ENCODE peak calls at places on chromosomes 16 and 17, in nine cellular contexts. A is hepatocyte, N is fibroblast of pulmonary artery, V is small intestine, R is adrenal gland, P is HFF-Myc, W is brain microvascular endothelial cell, Q is A549, B is GM12878. I is an unnamed sample.

GRCh38 chr17:12536472-12536871 is 129.2 kb upstream of the MYOCD start:
- DNase-seq in V (no peak), P (no peak), N (no peak), W (no peak), Q (no peak), B (no peak), R (no peak), A (no peak), I (no peak)

GRCh38 chr16:68548947-68549346 is 9.9 kb downstream of the ZFP90 start:
- DNase-seq in Q (no peak), B (no peak), W (no peak), A (no peak), N (no peak), R (no peak), P (no peak), V (no peak), I (no peak)

GRCh38 chr16:11636172-11636721 is 32.0 kb upstream of the SNN start:
- DNase-seq in P (no peak), Q (no peak), A (peak), R (no peak), B (no peak), V (peak), W (no peak), N (no peak), I (no peak)

GRCh38 chr16:35134471-35134870 is 1675.1 kb downstream of the TP53TG3F start:
- DNase-seq in A (no peak), P (no peak), W (no peak), B (no peak), V (no peak), Q (no peak), N (no peak), R (no peak), I (no peak)

GRCh38 chr17:7632492-7632894 is 2.6 kb downstream of the SHBG start:
- DNase-seq in Q (peak), R (peak), B (no peak), V (no peak), P (no peak), W (no peak), A (no peak), N (peak), I (no peak)

GRCh38 chr16:67030221-67030962 is 1.4 kb downstream of the CBFB start:
- DNase-seq in B (no peak), N (no peak), Q (no peak), A (no peak), R (no peak), W (no peak), V (no peak), P (no peak), I (no peak)

GRCh38 chr16:14510939-14511797 is 118.9 kb downstream of the PARN start:
- DNase-seq in B (no peak), W (peak), N (peak), A (no peak), Q (peak), V (no peak), R (no peak), P (no peak), I (no peak)

GRCh38 chr16:66925322-66925840 is at the start of gene RRAD:
- DNase-seq in V (no peak), W (peak), Q (no peak), A (peak), P (no peak), R (peak), B (no peak), N (peak), I (no peak)

GRCh38 chr16:75192606-75193264 is 14.2 kb downstream of the CTRB2 start:
- DNase-seq in B (no peak), P (no peak), N (no peak), R (no peak), V (peak), A (no peak), Q (no peak), W (no peak), I (no peak)

GRCh38 chr16:24372824-24373223 is 116.7 kb downstream of the CACNG3 start:
- DNase-seq in V (no peak), N (no peak), A (no peak), Q (no peak), B (no peak), W (no peak), R (no peak), P (no peak), I (no peak)

GRCh38 chr17:19409509-19409908 is 1.5 kb upstream of the RNF112 start:
- DNase-seq in Q (no peak), V (no peak), P (no peak), N (no peak), A (peak), B (no peak), R (no peak), W (peak), I (no peak)

GRCh38 chr17:31550389-31551056 is 159.0 kb downstream of the RAB11FIP4 start:
- DNase-seq in N (no peak), B (no peak), R (peak), W (no peak), A (peak), P (no peak), V (no peak), Q (peak), I (no peak)

GRCh38 chr17:83125515-83126274 is 46.3 kb downstream of the METRNL start:
- DNase-seq in V (peak), W (no peak), A (no peak), R (no peak), P (no peak), Q (no peak), B (no peak), N (no peak), I (no peak)

GRCh38 chr17:45224671-45225050 is 3.0 kb downstream of the FMNL1 start:
- DNase-seq in V (no peak), B (no peak), R (no peak), N (no peak), A (no peak), Q (no peak), W (no peak), P (no peak), I (no peak)

GRCh38 chr16:8712589-8713361 is 38.4 kb downstream of the ABAT start:
- DNase-seq in B (no peak), N (no peak), V (no peak), R (no peak), P (no peak), A (peak), W (no peak), Q (no peak), I (no peak)

GRCh38 chr17:52648995-52649394 is 490.5 kb upstream of the CA10 start:
- DNase-seq in P (no peak), R (no peak), V (peak), N (no peak), Q (no peak), A (peak), B (no peak), W (no peak), I (no peak)

GRCh38 chr17:30378191-30378796 is 433 bp upstream of the CPD start:
- DNase-seq in A (peak), W (no peak), R (peak), V (no peak), B (no peak), Q (no peak), N (peak), P (no peak), I (no peak)

GRCh38 chr16:87308826-87309225 is 8.4 kb downstream of the C16orf95 start:
- DNase-seq in V (no peak), Q (no peak), A (no peak), B (no peak), N (no peak), W (no peak), R (no peak), P (no peak), I (no peak)

GRCh38 chr17:14306602-14307001 is 5.7 kb downstream of the HS3ST3B1 start:
- DNase-seq in V (no peak), B (no peak), Q (no peak), P (no peak), A (no peak), N (no peak), W (no peak), R (no peak), I (no peak)

GRCh38 chr17:68452724-68453290 is 4.5 kb downstream of the WIPI1 start:
- DNase-seq in P (no peak), B (no peak), A (no peak), W (no peak), R (no peak), N (no peak), Q (no peak), V (no peak), I (no peak)

GRCh38 chr16:82954224-82954929 is 327.6 kb downstream of the CDH13 start:
- DNase-seq in W (peak), P (no peak), A (no peak), Q (no peak), B (no peak), V (no peak), N (peak), R (no peak), I (no peak)

GRCh38 chr17:13725286-13725990 is 123.7 kb upstream of the HS3ST3A1 start:
- DNase-seq in Q (peak), P (peak), N (peak), A (peak), W (peak), R (no peak), B (no peak), V (no peak), I (no peak)

GRCh38 chr16:48526058-48526957 is 83.7 kb downstream of the N4BP1 start:
- DNase-seq in Q (peak), N (no peak), B (peak), A (peak), V (peak), P (no peak), W (no peak), R (no peak), I (peak)

GRCh38 chr17:67605259-67605912 is 112.3 kb upstream of the NOL11 start:
- DNase-seq in W (no peak), Q (no peak), V (no peak), P (no peak), A (no peak), B (no peak), R (peak), N (peak), I (no peak)

GRCh38 chr16:57372372-57373116 is at the start of gene CX3CL1:
- DNase-seq in V (peak), R (peak), A (peak), B (no peak), N (peak), W (peak), Q (no peak), P (no peak), I (no peak)

GRCh38 chr16:69839240-69839688 is 77.1 kb downstream of the WWP2 start:
- DNase-seq in V (peak), B (no peak), R (no peak), W (no peak), Q (no peak), A (no peak), P (no peak), N (no peak), I (no peak)

GRCh38 chr17:44374306-44375195 is 10.9 kb upstream of the FAM171A2 start:
- DNase-seq in P (no peak), Q (no peak), N (no peak), A (peak), W (no peak), R (no peak), B (no peak), V (no peak), I (no peak)

GRCh38 chr16:4314532-4315184 is 1.2 kb upstream of the GLIS2 start:
- DNase-seq in Q (peak), V (no peak), W (no peak), N (peak), P (no peak), R (peak), B (no peak), A (peak), I (no peak)

GRCh38 chr16:54040480-54040879 is 246.1 kb downstream of the IRX3 start:
- DNase-seq in A (no peak), Q (no peak), B (no peak), P (no peak), N (no peak), W (no peak), V (no peak), R (no peak), I (no peak)

GRCh38 chr16:56301391-56301850 is 110.1 kb downstream of the GNAO1 start:
- DNase-seq in N (no peak), P (peak), W (peak), B (no peak), A (no peak), R (no peak), Q (no peak), V (no peak), I (no peak)

GRCh38 chr17:1270210-1271019 is at the start of gene BHLHA9:
- DNase-seq in P (no peak), W (no peak), V (no peak), Q (no peak), R (no peak), N (no peak), A (no peak), B (no peak), I (no peak)

GRCh38 chr16:15034266-15035162 is 21.4 kb downstream of the NTAN1 start:
- DNase-seq in W (no peak), A (no peak), V (no peak), P (no peak), N (peak), B (no peak), R (no peak), Q (no peak), I (no peak)

GRCh38 chr16:31386157-31386984 is 6.8 kb upstream of the ITGAD start:
- DNase-seq in B (no peak), A (peak), P (no peak), N (peak), Q (peak), W (peak), R (no peak), V (peak), I (peak)

GRCh38 chr17:48997827-48998556 is 807 bp downstream of the IGF2BP1 start:
- DNase-seq in P (no peak), R (no peak), Q (no peak), V (no peak), A (peak), W (no peak), B (no peak), N (no peak), I (no peak)

GRCh38 chr17:41061969-41062368 is 2.1 kb upstream of the KRTAP2-3 start:
- DNase-seq in R (no peak), P (peak), A (no peak), W (peak), Q (peak), N (peak), B (no peak), V (no peak), I (no peak)

GRCh38 chr17:69870091-69870530 is 204.9 kb upstream of the KCNJ16 start:
- DNase-seq in B (no peak), P (peak), A (no peak), Q (peak), R (no peak), V (no peak), N (peak), W (peak), I (no peak)

GRCh38 chr16:69712277-69712676 is 14.1 kb downstream of the NQO1 start:
- DNase-seq in R (no peak), A (no peak), P (no peak), W (no peak), Q (no peak), N (no peak), V (no peak), B (no peak), I (no peak)

GRCh38 chr17:57552114-57552601 is 192.9 kb downstream of the CCDC182 start:
- DNase-seq in R (no peak), P (no peak), Q (no peak), V (no peak), N (peak), W (peak), A (peak), B (no peak), I (peak)

GRCh38 chr17:40316571-40317344 is 7.8 kb downstream of the RARA start:
- DNase-seq in Q (peak), N (peak), R (peak), V (peak), W (peak), P (no peak), A (peak), B (no peak), I (no peak)

DNA sequence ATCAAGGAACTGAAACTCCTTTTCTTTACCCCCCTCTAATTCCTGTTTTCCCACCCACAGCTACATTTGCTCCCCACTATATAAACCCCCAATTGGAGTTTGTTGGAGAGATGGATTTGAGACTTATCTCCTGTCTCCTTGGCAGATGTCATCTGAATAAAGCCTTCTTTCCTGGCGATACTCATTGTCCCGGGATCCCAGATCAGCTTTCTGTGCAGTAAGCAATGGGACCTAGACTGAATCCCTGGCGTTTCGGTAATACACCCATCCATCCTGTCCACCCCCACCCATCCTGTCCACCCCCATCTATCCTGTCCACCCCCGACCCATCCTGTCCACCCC is 22.2 kb downstream of the QPRT start:
- DNase-seq in W (no peak), P (no peak), A (no peak), B (no peak), R (no peak), Q (no peak), N (no peak), V (no peak), I (no peak)
- H3K4me3 ChIP-seq in W (no peak), P (no peak), A (no peak), B (no peak), R (no peak), Q (no peak), N (no peak), V (no peak), I (no peak)

GRCh38 chr17:38442548-38442947 is 14.3 kb downstream of the ARHGAP23 start:
- DNase-seq in V (no peak), R (no peak), P (no peak), Q (no peak), N (no peak), W (no peak), B (no peak), A (no peak), I (no peak)
- H3K4me3 ChIP-seq in V (no peak), R (no peak), P (no peak), Q (no peak), N (no peak), W (no peak), B (no peak), A (no peak), I (no peak)

GRCh38 chr17:73593249-73593965 is 50.8 kb downstream of the SDK2 start:
- DNase-seq in A (no peak), R (no peak), B (no peak), N (no peak), Q (no peak), V (no peak), W (no peak), P (no peak), I (no peak)

GRCh38 chr17:73592531-73592961 is 51.7 kb downstream of the SDK2 start:
- DNase-seq in W (no peak), A (no peak), P (no peak), V (no peak), Q (no peak), N (no peak), B (no peak), R (no peak), I (no peak)

GRCh38 chr17:73594025-73594424 is 50.2 kb downstream of the SDK2 start:
- DNase-seq in B (no peak), P (no peak), R (no peak), W (no peak), N (no peak), Q (no peak), A (no peak), V (no peak), I (no peak)

GRCh38 chr17:73591278-73592078 is 52.8 kb downstream of the SDK2 start:
- DNase-seq in V (no peak), Q (no peak), P (no peak), A (no peak), R (no peak), N (no peak), B (peak), W (no peak), I (peak)

GRCh38 chr17:73592079-73592415 is 52.2 kb downstream of the SDK2 start:
- DNase-seq in W (no peak), A (no peak), N (no peak), R (no peak), V (no peak), Q (no peak), P (no peak), B (no peak), I (no peak)
- H3K4me3 ChIP-seq in W (no peak), A (no peak), N (no peak), R (no peak), V (no peak), Q (no peak), P (no peak), B (no peak), I (no peak)

GRCh38 chr17:72397687-72398086 is 276.9 kb downstream of the SOX9 start:
- DNase-seq in V (no peak), N (peak), Q (no peak), W (no peak), B (no peak), P (no peak), R (no peak), A (no peak), I (no peak)
- H3K4me3 ChIP-seq in V (no peak), N (no peak), Q (no peak), W (no peak), B (no peak), P (no peak), R (no peak), A (no peak), I (no peak)

GRCh38 chr17:81901167-81902022 is 643 bp upstream of the NPB start:
- DNase-seq in N (no peak), B (no peak), A (no peak), P (no peak), W (no peak), V (no peak), Q (no peak), R (no peak), I (no peak)
- H3K4me3 ChIP-seq in N (no peak), B (no peak), A (no peak), P (no peak), W (no peak), V (peak), Q (no peak), R (no peak), I (no peak)

GRCh38 chr17:81734405-81735055 is 22.4 kb downstream of the SLC25A10 start:
- DNase-seq in B (no peak), P (no peak), Q (no peak), W (no peak), A (no peak), N (no peak), R (no peak), V (peak), I (no peak)

GRCh38 chr17:81733507-81734404 is 21.7 kb downstream of the SLC25A10 start:
- DNase-seq in P (no peak), N (peak), V (peak), W (peak), Q (peak), A (peak), B (no peak), R (peak), I (no peak)

GRCh38 chr17:81738801-81739393 is 26.8 kb downstream of the SLC25A10 start:
- DNase-seq in V (no peak), W (no peak), A (no peak), R (no peak), B (no peak), P (no peak), N (no peak), Q (no peak), I (no peak)

GRCh38 chr17:81737947-81738800 is 26.1 kb downstream of the SLC25A10 start:
- DNase-seq in A (no peak), Q (no peak), W (no peak), R (no peak), P (no peak), N (no peak), B (no peak), V (no peak), I (no peak)

GRCh38 chr17:81735181-81736102 is 23.4 kb downstream of the SLC25A10 start:
- DNase-seq in N (peak), B (peak), Q (no peak), W (no peak), R (no peak), P (no peak), V (peak), A (peak), I (no peak)
- H3K4me3 ChIP-seq in N (no peak), B (peak), Q (no peak), W (no peak), R (no peak), P (no peak), V (peak), A (no peak), I (peak)

I was measured in GM12864.